ENCODE peak calls at places on chromosomes 7 and 10, in nine cellular contexts. One of them, this sample, is unnamed.
A peak's percentile ranks its signal among the peaks of the same experiment; 100 is the strongest.

GRCh38 chr7:148306759-148307158 is 283.8 kb upstream of the C7orf33 start:
- DNase-seq in IMR-90: no peak
- DNase-seq in HCT116: no peak
- DNase-seq in K562: no peak
- DNase-seq in mammary epithelial cell: no peak
- DNase-seq in neuronal stem cell: no peak
- DNase-seq in fibroblast of lung: no peak
- DNase-seq in Karpas-422: no peak
- DNase-seq in PC-3: no peak
- DNase-seq in this sample: no peak

GRCh38 chr7:90594791-90595317 is 1.3 kb upstream of the CDK14 start:
- DNase-seq in mammary epithelial cell: peak; percentile 91
- DNase-seq in HCT116: no peak
- DNase-seq in PC-3: peak; percentile 90
- DNase-seq in IMR-90: peak; percentile 91
- DNase-seq in neuronal stem cell: peak; percentile 18
- DNase-seq in K562: no peak
- DNase-seq in fibroblast of lung: peak; percentile 96
- DNase-seq in Karpas-422: no peak
- DNase-seq in this sample: peak; percentile 65

GRCh38 chr7:100372256-100372655 is 1.0 kb upstream of the PILRA start:
- DNase-seq in fibroblast of lung: peak; percentile 25
- DNase-seq in neuronal stem cell: no peak
- DNase-seq in K562: no peak
- DNase-seq in IMR-90: peak; percentile 69
- DNase-seq in Karpas-422: no peak
- DNase-seq in HCT116: no peak
- DNase-seq in mammary epithelial cell: peak; percentile 39
- DNase-seq in PC-3: no peak
- DNase-seq in this sample: peak; percentile 30

GRCh38 chr10:23886355-23886754 is 322.6 kb upstream of the KIAA1217 start:
- DNase-seq in mammary epithelial cell: no peak
- DNase-seq in IMR-90: no peak
- DNase-seq in K562: no peak
- DNase-seq in neuronal stem cell: peak; percentile 8
- DNase-seq in fibroblast of lung: no peak
- DNase-seq in HCT116: no peak
- DNase-seq in Karpas-422: no peak
- DNase-seq in PC-3: peak; percentile 17
- DNase-seq in this sample: no peak

GRCh38 chr7:91128574-91129348 is 135.5 kb upstream of the FZD1 start:
- DNase-seq in K562: no peak
- DNase-seq in PC-3: no peak
- DNase-seq in mammary epithelial cell: no peak
- DNase-seq in HCT116: no peak
- DNase-seq in fibroblast of lung: peak; percentile 21
- DNase-seq in IMR-90: peak; percentile 38
- DNase-seq in Karpas-422: no peak
- DNase-seq in neuronal stem cell: no peak
- DNase-seq in this sample: peak; percentile 58

GRCh38 chr7:152735443-152736004 is 24.0 kb upstream of the ACTR3B start:
- DNase-seq in HCT116: no peak
- DNase-seq in PC-3: no peak
- DNase-seq in mammary epithelial cell: no peak
- DNase-seq in Karpas-422: no peak
- DNase-seq in neuronal stem cell: no peak
- DNase-seq in K562: no peak
- DNase-seq in fibroblast of lung: no peak
- DNase-seq in IMR-90: peak; percentile 11
- DNase-seq in this sample: peak; percentile 2

GRCh38 chr10:12465385-12466136 is 116.2 kb downstream of the CAMK1D start:
- DNase-seq in IMR-90: peak; percentile 26
- DNase-seq in mammary epithelial cell: no peak
- DNase-seq in K562: peak; percentile 10
- DNase-seq in PC-3: no peak
- DNase-seq in neuronal stem cell: no peak
- DNase-seq in Karpas-422: no peak
- DNase-seq in HCT116: no peak
- DNase-seq in fibroblast of lung: peak; percentile 39
- DNase-seq in this sample: no peak

GRCh38 chr10:80500572-80501380 is 36.9 kb upstream of the SH2D4B start:
- DNase-seq in K562: peak; percentile 64
- DNase-seq in IMR-90: no peak
- DNase-seq in PC-3: no peak
- DNase-seq in neuronal stem cell: no peak
- DNase-seq in HCT116: no peak
- DNase-seq in fibroblast of lung: no peak
- DNase-seq in Karpas-422: no peak
- DNase-seq in mammary epithelial cell: no peak
- DNase-seq in this sample: no peak

GRCh38 chr7:13989138-13989943 is at the start of gene ETV1:
- DNase-seq in neuronal stem cell: peak; percentile 86
- DNase-seq in HCT116: no peak
- DNase-seq in fibroblast of lung: peak; percentile 73
- DNase-seq in K562: peak; percentile 86
- DNase-seq in Karpas-422: no peak
- DNase-seq in PC-3: peak; percentile 65
- DNase-seq in mammary epithelial cell: peak; percentile 56
- DNase-seq in IMR-90: peak; percentile 60
- DNase-seq in this sample: peak; percentile 92

GRCh38 chr10:72736176-72736795 is 44.3 kb downstream of the MCU start:
- DNase-seq in IMR-90: peak; percentile 49
- DNase-seq in K562: no peak
- DNase-seq in PC-3: no peak
- DNase-seq in mammary epithelial cell: no peak
- DNase-seq in Karpas-422: no peak
- DNase-seq in HCT116: no peak
- DNase-seq in neuronal stem cell: no peak
- DNase-seq in fibroblast of lung: peak; percentile 35
- DNase-seq in this sample: peak; percentile 81

GRCh38 chr10:102812213-102812876 is 24.9 kb downstream of the CYP17A1 start:
- DNase-seq in fibroblast of lung: peak; percentile 23
- DNase-seq in HCT116: no peak
- DNase-seq in K562: no peak
- DNase-seq in IMR-90: no peak
- DNase-seq in neuronal stem cell: no peak
- DNase-seq in Karpas-422: no peak
- DNase-seq in mammary epithelial cell: no peak
- DNase-seq in PC-3: no peak
- DNase-seq in this sample: no peak

GRCh38 chr10:62501547-62501946 is 127.4 kb downstream of the ZNF365 start:
- DNase-seq in HCT116: no peak
- DNase-seq in IMR-90: peak; percentile 34
- DNase-seq in Karpas-422: no peak
- DNase-seq in fibroblast of lung: peak; percentile 42
- DNase-seq in neuronal stem cell: no peak
- DNase-seq in K562: no peak
- DNase-seq in PC-3: peak; percentile 44
- DNase-seq in mammary epithelial cell: peak; percentile 80
- DNase-seq in this sample: peak; percentile 22

GRCh38 chr10:55398463-55398862 is 597.4 kb upstream of the PCDH15 start:
- DNase-seq in Karpas-422: no peak
- DNase-seq in mammary epithelial cell: no peak
- DNase-seq in K562: no peak
- DNase-seq in PC-3: no peak
- DNase-seq in neuronal stem cell: no peak
- DNase-seq in IMR-90: no peak
- DNase-seq in HCT116: no peak
- DNase-seq in fibroblast of lung: no peak
- DNase-seq in this sample: no peak

GRCh38 chr10:6185039-6185716 is 17.6 kb upstream of the PFKFB3 start:
- DNase-seq in neuronal stem cell: no peak
- DNase-seq in HCT116: no peak
- DNase-seq in fibroblast of lung: no peak
- DNase-seq in PC-3: no peak
- DNase-seq in mammary epithelial cell: no peak
- DNase-seq in Karpas-422: no peak
- DNase-seq in IMR-90: no peak
- DNase-seq in K562: no peak
- DNase-seq in this sample: no peak

GRCh38 chr7:41508755-41509154 is 194.1 kb downstream of the INHBA start:
- DNase-seq in PC-3: no peak
- DNase-seq in IMR-90: no peak
- DNase-seq in K562: no peak
- DNase-seq in HCT116: no peak
- DNase-seq in neuronal stem cell: no peak
- DNase-seq in fibroblast of lung: no peak
- DNase-seq in mammary epithelial cell: no peak
- DNase-seq in Karpas-422: no peak
- DNase-seq in this sample: no peak

GRCh38 chr10:70078329-70078728 is 25.7 kb downstream of the MACROH2A2 start:
- DNase-seq in PC-3: peak; percentile 35
- DNase-seq in Karpas-422: no peak
- DNase-seq in K562: no peak
- DNase-seq in IMR-90: no peak
- DNase-seq in neuronal stem cell: no peak
- DNase-seq in fibroblast of lung: no peak
- DNase-seq in HCT116: no peak
- DNase-seq in mammary epithelial cell: peak; percentile 20
- DNase-seq in this sample: no peak

GRCh38 chr7:93133020-93133419 is 15.2 kb downstream of the SAMD9L start:
- DNase-seq in IMR-90: no peak
- DNase-seq in HCT116: no peak
- DNase-seq in Karpas-422: no peak
- DNase-seq in PC-3: no peak
- DNase-seq in fibroblast of lung: no peak
- DNase-seq in mammary epithelial cell: no peak
- DNase-seq in K562: no peak
- DNase-seq in neuronal stem cell: no peak
- DNase-seq in this sample: no peak

GRCh38 chr7:93132216-93132615 is 14.4 kb upstream of the SAMD9 start:
- DNase-seq in K562: no peak
- DNase-seq in HCT116: no peak
- DNase-seq in IMR-90: no peak
- DNase-seq in fibroblast of lung: no peak
- DNase-seq in Karpas-422: no peak
- DNase-seq in PC-3: no peak
- DNase-seq in mammary epithelial cell: no peak
- DNase-seq in neuronal stem cell: no peak
- DNase-seq in this sample: no peak
- H3K9me3 ChIP-seq in K562: no peaks in the 10 kb centered on the region
- H3K9me3 ChIP-seq in HCT116: no peaks in the 10 kb centered on the region
- H3K9me3 ChIP-seq in IMR-90: no peaks in the 10 kb centered on the region
- H3K9me3 ChIP-seq in fibroblast of lung: no peaks in the 10 kb centered on the region
- H3K9me3 ChIP-seq in Karpas-422: no peaks in the 10 kb centered on the region
- H3K9me3 ChIP-seq in PC-3: no peaks in the 10 kb centered on the region
- H3K9me3 ChIP-seq in mammary epithelial cell: no peaks in the 10 kb centered on the region
- H3K9me3 ChIP-seq in neuronal stem cell: peaks cover under 1% of the 10 kb centered on the region
- H3K9me3 ChIP-seq in this sample: peaks cover 39% of the 10 kb centered on the region

GRCh38 chr7:131642429-131642828 is 86.0 kb upstream of the PODXL start:
- DNase-seq in PC-3: peak; percentile 12
- DNase-seq in Karpas-422: no peak
- DNase-seq in neuronal stem cell: no peak
- DNase-seq in K562: no peak
- DNase-seq in fibroblast of lung: no peak
- DNase-seq in mammary epithelial cell: no peak
- DNase-seq in HCT116: no peak
- DNase-seq in IMR-90: no peak
- DNase-seq in this sample: no peak
- H3K9ac ChIP-seq in PC-3: no peak overlapping the region
- H3K9ac ChIP-seq in Karpas-422: no peak overlapping the region
- H3K9ac ChIP-seq in neuronal stem cell: no peak overlapping the region
- H3K9ac ChIP-seq in K562: no peak overlapping the region
- H3K9ac ChIP-seq in fibroblast of lung: no peak overlapping the region
- H3K9ac ChIP-seq in mammary epithelial cell: no peak overlapping the region
- H3K9ac ChIP-seq in HCT116: no peak overlapping the region
- H3K9ac ChIP-seq in IMR-90: no peak overlapping the region
- H3K9ac ChIP-seq in this sample: no peak overlapping the region

GRCh38 chr10:131781791-131782190 is 119.0 kb upstream of the PPP2R2D start:
- DNase-seq in Karpas-422: no peak
- DNase-seq in HCT116: no peak
- DNase-seq in PC-3: no peak
- DNase-seq in mammary epithelial cell: no peak
- DNase-seq in fibroblast of lung: no peak
- DNase-seq in neuronal stem cell: no peak
- DNase-seq in IMR-90: no peak
- DNase-seq in K562: no peak
- DNase-seq in this sample: no peak
- H3K9me3 ChIP-seq in Karpas-422: no peaks in the 10 kb centered on the region
- H3K9me3 ChIP-seq in HCT116: no peaks in the 10 kb centered on the region
- H3K9me3 ChIP-seq in PC-3: no peaks in the 10 kb centered on the region
- H3K9me3 ChIP-seq in mammary epithelial cell: peaks cover 33% of the 10 kb centered on the region
- H3K9me3 ChIP-seq in fibroblast of lung: no peaks in the 10 kb centered on the region
- H3K9me3 ChIP-seq in neuronal stem cell: peaks cover 13% of the 10 kb centered on the region
- H3K9me3 ChIP-seq in IMR-90: peaks cover 48% of the 10 kb centered on the region
- H3K9me3 ChIP-seq in K562: no peaks in the 10 kb centered on the region
- H3K9me3 ChIP-seq in this sample: peaks cover 20% of the 10 kb centered on the region

GRCh38 chr10:128632694-128633093 is 506.5 kb upstream of the MKI67 start:
- DNase-seq in HCT116: no peak
- DNase-seq in fibroblast of lung: no peak
- DNase-seq in K562: no peak
- DNase-seq in mammary epithelial cell: no peak
- DNase-seq in Karpas-422: no peak
- DNase-seq in PC-3: no peak
- DNase-seq in IMR-90: no peak
- DNase-seq in neuronal stem cell: no peak
- DNase-seq in this sample: no peak

GRCh38 chr10:128631801-128632241 is 505.6 kb upstream of the MKI67 start:
- DNase-seq in mammary epithelial cell: peak; percentile 20
- DNase-seq in K562: peak; percentile 30
- DNase-seq in PC-3: no peak
- DNase-seq in Karpas-422: peak; percentile 67
- DNase-seq in neuronal stem cell: peak; percentile 29
- DNase-seq in IMR-90: no peak
- DNase-seq in fibroblast of lung: peak; percentile 9
- DNase-seq in HCT116: peak; percentile 35
- DNase-seq in this sample: peak; percentile 27

GRCh38 chr10:128629111-128630096 is 503.2 kb upstream of the MKI67 start:
- DNase-seq in Karpas-422: no peak
- DNase-seq in neuronal stem cell: no peak
- DNase-seq in K562: peak; percentile 84
- DNase-seq in HCT116: peak; percentile 98
- DNase-seq in fibroblast of lung: peak; percentile 69
- DNase-seq in PC-3: peak; percentile 47
- DNase-seq in IMR-90: no peak
- DNase-seq in mammary epithelial cell: peak; percentile 98
- DNase-seq in this sample: no peak

GRCh38 chr10:128628252-128628651 is 502.0 kb upstream of the MKI67 start:
- DNase-seq in neuronal stem cell: no peak
- DNase-seq in fibroblast of lung: no peak
- DNase-seq in IMR-90: no peak
- DNase-seq in mammary epithelial cell: no peak
- DNase-seq in K562: no peak
- DNase-seq in HCT116: no peak
- DNase-seq in Karpas-422: no peak
- DNase-seq in PC-3: no peak
- DNase-seq in this sample: no peak

DNA sequence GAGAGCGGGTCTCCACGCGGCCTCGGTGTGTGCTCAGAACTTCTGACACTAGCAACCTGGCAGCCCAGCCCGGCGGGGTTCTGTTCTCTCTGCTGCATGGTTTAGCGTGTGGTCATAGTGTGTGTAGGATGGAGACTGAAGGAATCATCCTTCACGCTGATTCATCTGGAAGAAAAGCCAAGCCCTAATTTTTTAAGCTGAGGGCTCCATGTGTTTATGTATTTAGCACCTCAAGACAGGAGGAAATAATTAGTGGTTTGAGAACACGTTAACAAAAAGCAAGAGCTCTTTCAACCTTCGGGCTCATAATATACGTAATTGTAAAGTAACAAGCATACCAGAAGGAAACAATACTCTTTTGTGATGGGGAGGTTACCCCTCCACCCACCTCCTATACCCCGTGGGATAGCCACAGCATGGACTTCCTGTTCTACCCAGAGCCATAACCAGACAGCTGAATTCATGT is 504.6 kb upstream of the MKI67 start:
- DNase-seq in Karpas-422: no peak
- DNase-seq in HCT116: no peak
- DNase-seq in K562: no peak
- DNase-seq in neuronal stem cell: no peak
- DNase-seq in mammary epithelial cell: peak; percentile 86
- DNase-seq in PC-3: no peak
- DNase-seq in fibroblast of lung: peak; percentile 61
- DNase-seq in IMR-90: no peak
- DNase-seq in this sample: no peak
- H3K9ac ChIP-seq in Karpas-422: no peak overlapping the region
- H3K9ac ChIP-seq in HCT116: no peak overlapping the region
- H3K9ac ChIP-seq in K562: no peak overlapping the region
- H3K9ac ChIP-seq in neuronal stem cell: no peak overlapping the region
- H3K9ac ChIP-seq in mammary epithelial cell: peak overlapping the region; percentile 57
- H3K9ac ChIP-seq in PC-3: no peak overlapping the region
- H3K9ac ChIP-seq in fibroblast of lung: no peak overlapping the region
- H3K9ac ChIP-seq in IMR-90: no peak overlapping the region
- H3K9ac ChIP-seq in this sample: peak overlapping the region; percentile 36

This sample was measured in adipocyte.